ENCODE peak calls at places on chromosomes 16 and 17, in seven cellular contexts. E is fibroblast of mammary gland, G is OCI-LY7, T is epithelial cell of proximal tubule, Q is GM12865, V is lower lobe of right lung, I is bronchial epithelial cell. H is an unnamed sample.

GRCh38 chr16:79272141-79272577 is 328.4 kb downstream of the MAF start:
- DNase-seq in E (no peak), G (no peak), T (no peak), Q (peak; percentile 63), V (peak; percentile 51), I (no peak), H (no peak)

GRCh38 chr17:55265434-55266021 is 768 bp downstream of the HLF start:
- DNase-seq in E (no peak), G (no peak), T (no peak), Q (no peak), V (no peak), I (no peak), H (no peak)

GRCh38 chr16:11613381-11614303 is 26.9 kb upstream of the LITAF start:
- DNase-seq in E (no peak), G (peak; percentile 60), T (no peak), Q (peak; percentile 86), V (peak; percentile 89), I (peak; percentile 97), H (peak; percentile 64)

GRCh38 chr16:3577302-3577752 is at the start of gene NLRC3:
- DNase-seq in E (no peak), G (peak; percentile 73), T (no peak), Q (peak; percentile 72), V (no peak), I (no peak), H (no peak)

GRCh38 chr16:81923296-81923695 is 88.0 kb downstream of the SDR42E1 start:
- DNase-seq in E (no peak), G (no peak), T (no peak), Q (no peak), V (no peak), I (no peak), H (no peak)

GRCh38 chr16:3458852-3459361 is 15.4 kb downstream of the NAA60 start:
- DNase-seq in E (peak; percentile 34), G (peak; percentile 42), T (peak; percentile 77), Q (peak; percentile 24), V (no peak), I (peak; percentile 17), H (peak; percentile 39)

GRCh38 chr17:74859439-74860228 is at the start of gene GRIN2C:
- DNase-seq in E (no peak), G (no peak), T (no peak), Q (no peak), V (no peak), I (no peak), H (no peak)

GRCh38 chr16:71474864-71475263 is 12.8 kb upstream of the ZNF23 start:
- DNase-seq in E (peak; percentile 94), G (no peak), T (peak; percentile 89), Q (no peak), V (no peak), I (peak; percentile 94), H (peak; percentile 94)

GRCh38 chr17:46964315-46965265 is 14.5 kb downstream of the RPRML start:
- DNase-seq in E (peak; percentile 28), G (no peak), T (no peak), Q (no peak), V (no peak), I (no peak), H (peak; percentile 26)

GRCh38 chr17:74742153-74742515 is 5.1 kb downstream of the RAB37 start:
- DNase-seq in E (no peak), G (peak; percentile 93), T (no peak), Q (peak; percentile 90), V (no peak), I (no peak), H (no peak)

GRCh38 chr16:54284931-54285413 is 1.6 kb downstream of the IRX3 start:
- DNase-seq in E (peak; percentile 28), G (no peak), T (no peak), Q (no peak), V (no peak), I (no peak), H (no peak)

GRCh38 chr17:60618854-60619253 is 18.9 kb downstream of the PPM1D start:
- DNase-seq in E (no peak), G (no peak), T (no peak), Q (no peak), V (no peak), I (no peak), H (no peak)

GRCh38 chr16:81866820-81867440 is 87.8 kb downstream of the PLCG2 start:
- DNase-seq in E (no peak), G (no peak), T (no peak), Q (peak; percentile 31), V (peak; percentile 81), I (no peak), H (no peak)

GRCh38 chr16:69049146-69049545 is 56.3 kb upstream of the HAS3 start:
- DNase-seq in E (peak; percentile 55), G (no peak), T (no peak), Q (no peak), V (no peak), I (peak; percentile 36), H (peak; percentile 46)

GRCh38 chr16:86289907-86290306 is 220.4 kb upstream of the FOXF1 start:
- DNase-seq in E (no peak), G (no peak), T (no peak), Q (no peak), V (no peak), I (no peak), H (no peak)

GRCh38 chr16:77790964-77791363 is 2.6 kb downstream of the VAT1L start:
- DNase-seq in E (peak; percentile 21), G (no peak), T (no peak), Q (no peak), V (no peak), I (no peak), H (no peak)

GRCh38 chr17:32928527-32929287 is 754 bp downstream of the TMEM98 start:
- DNase-seq in E (no peak), G (no peak), T (no peak), Q (no peak), V (no peak), I (no peak), H (peak; percentile 40)

GRCh38 chr17:27438631-27439030 is 17.6 kb upstream of the KSR1 start:
- DNase-seq in E (no peak), G (no peak), T (no peak), Q (no peak), V (peak; percentile 14), I (no peak), H (no peak)

GRCh38 chr17:6577686-6578263 is 21.4 kb upstream of the PITPNM3 start:
- DNase-seq in E (no peak), G (no peak), T (no peak), Q (no peak), V (no peak), I (peak; percentile 87), H (no peak)

GRCh38 chr17:81517009-81517338 is 4.4 kb upstream of the ACTG1 start:
- DNase-seq in E (no peak), G (no peak), T (no peak), Q (no peak), V (peak; percentile 31), I (no peak), H (no peak)

GRCh38 chr16:75660321-75660720 is 12.7 kb downstream of the TERF2IP start:
- DNase-seq in E (no peak), G (no peak), T (no peak), Q (no peak), V (no peak), I (no peak), H (no peak)

GRCh38 chr16:31008154-31008950 is 2.1 kb downstream of the STX1B start:
- DNase-seq in E (peak; percentile 70), G (no peak), T (no peak), Q (no peak), V (no peak), I (peak; percentile 66), H (peak; percentile 94)

GRCh38 chr17:63249256-63250006 is 196.7 kb downstream of the CYB561 start:
- DNase-seq in E (peak; percentile 71), G (no peak), T (no peak), Q (no peak), V (no peak), I (no peak), H (peak; percentile 63)

GRCh38 chr17:17124341-17124740 is 81.8 kb downstream of the PLD6 start:
- DNase-seq in E (no peak), G (no peak), T (no peak), Q (no peak), V (no peak), I (no peak), H (no peak)
- TF ChIP-seq CTCF in E (no peak), G (no peak), T (no peak), Q (no peak), V (no peak), I (no peak), H (no peak)

GRCh38 chr17:14050616-14051015 is 18.7 kb upstream of the COX10 start:
- DNase-seq in E (no peak), G (no peak), T (no peak), Q (no peak), V (no peak), I (no peak), H (no peak)

GRCh38 chr17:14047591-14047990 is 21.7 kb upstream of the COX10 start:
- DNase-seq in E (no peak), G (no peak), T (no peak), Q (no peak), V (no peak), I (no peak), H (no peak)

GRCh38 chr17:14044702-14045101 is 24.6 kb upstream of the COX10 start:
- DNase-seq in E (no peak), G (no peak), T (no peak), Q (peak; percentile 8), V (no peak), I (no peak), H (no peak)

GRCh38 chr17:14046978-14047377 is 22.3 kb upstream of the COX10 start:
- DNase-seq in E (no peak), G (no peak), T (no peak), Q (no peak), V (no peak), I (no peak), H (no peak)

DNA sequence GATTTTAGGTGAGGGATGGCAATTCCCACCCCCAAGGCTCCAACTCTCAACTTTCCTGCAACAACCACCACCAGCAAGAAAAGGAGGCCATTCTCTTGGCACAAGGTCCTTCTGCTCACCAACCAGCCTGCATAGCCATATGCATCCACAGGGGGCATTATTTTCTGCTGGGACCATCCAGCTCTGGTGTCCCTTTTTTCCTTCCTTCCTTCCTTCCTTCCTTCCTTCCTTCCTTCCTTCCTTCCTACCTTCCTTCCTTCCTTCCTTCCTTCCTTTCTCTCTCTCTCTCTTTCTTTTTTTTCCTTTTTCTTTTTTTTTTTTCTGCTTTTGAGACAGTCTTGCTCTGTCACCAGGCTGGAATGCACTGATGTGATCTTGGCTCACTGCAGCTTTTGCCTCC is 21.1 kb upstream of the COX10 start:
- DNase-seq in E (peak; percentile 9), G (no peak), T (no peak), Q (no peak), V (no peak), I (no peak), H (no peak)
- TF ChIP-seq CTCF in E (peak; percentile 40), G (peak; percentile 41), T (peak; percentile 47), Q (peak; percentile 26), V (peak; percentile 23), I (peak; percentile 37), H (no peak)

GRCh38 chr17:39204245-39204644 is 4.2 kb downstream of the RPL19 start:
- DNase-seq in E (no peak), G (no peak), T (no peak), Q (no peak), V (no peak), I (no peak), H (no peak)
- TF ChIP-seq CTCF in E (no peak), G (no peak), T (no peak), Q (no peak), V (no peak), I (no peak), H (no peak)

GRCh38 chr17:9959377-9959981 is 54.4 kb upstream of the RCVRN start:
- DNase-seq in E (peak; percentile 62), G (peak; percentile 25), T (no peak), Q (peak; percentile 65), V (no peak), I (peak; percentile 15), H (peak; percentile 23)
- TF ChIP-seq CTCF in E (peak; percentile 71), G (peak; percentile 70), T (peak; percentile 61), Q (peak; percentile 69), V (peak; percentile 27), I (peak; percentile 54), H (peak; percentile 39)

GRCh38 chr17:3551189-3551588 is 6.4 kb downstream of the TRPV3 start:
- DNase-seq in E (no peak), G (no peak), T (no peak), Q (no peak), V (no peak), I (no peak), H (no peak)
- TF ChIP-seq CTCF in E (no peak), G (no peak), T (no peak), Q (no peak), V (no peak), I (no peak), H (no peak)

H was measured in fibroblast of lung.